ENCODE peak calls at places on chromosomes 7 and 10, in four cellular contexts. H is transverse colon, E is HCT116, J is prostate gland. S is an unnamed sample.

GRCh38 chr7:128132426-128133069 is 101.3 kb upstream of the LRRC4 start:
- DNase-seq in H (no peak), E (no peak), J (no peak), S (no peak)

GRCh38 chr10:72840319-72840718 is 53.2 kb upstream of the OIT3 start:
- DNase-seq in H (no peak), E (no peak), J (no peak), S (no peak)

GRCh38 chr10:122273966-122274545 is 3.0 kb downstream of the BTBD16 start:
- DNase-seq in H (no peak), E (no peak), J (no peak), S (peak)

GRCh38 chr10:60424971-60425370 is 35.3 kb upstream of the ANK3 start:
- DNase-seq in H (no peak), E (no peak), J (no peak), S (no peak)

GRCh38 chr10:120402358-120402757 is 54.7 kb upstream of the PLPP4 start:
- DNase-seq in H (no peak), E (no peak), J (no peak), S (no peak)

GRCh38 chr10:125538947-125539649 is 143.9 kb downstream of the TEX36 start:
- DNase-seq in H (peak), E (no peak), J (peak), S (no peak)

GRCh38 chr7:15603124-15603523 is 41.3 kb upstream of the AGMO start:
- DNase-seq in H (no peak), E (no peak), J (no peak), S (no peak)

GRCh38 chr10:35375091-35375765 is 38.9 kb downstream of the CCNY start:
- DNase-seq in H (no peak), E (no peak), J (no peak), S (no peak)

GRCh38 chr7:27107901-27108381 is 5.5 kb upstream of the HOXA2 start:
- DNase-seq in H (no peak), E (no peak), J (no peak), S (peak)

GRCh38 chr10:101367569-101368453 is 13.8 kb downstream of the BTRC start:
- DNase-seq in H (no peak), E (peak), J (no peak), S (peak)

GRCh38 chr7:18895456-18895855 is 222.0 kb downstream of the TWIST1 start:
- DNase-seq in H (no peak), E (peak), J (no peak), S (no peak)

GRCh38 chr7:154383045-154383444 is 330.8 kb downstream of the DPP6 start:
- DNase-seq in H (no peak), E (no peak), J (no peak), S (no peak)

GRCh38 chr10:110425684-110426293 is 71.9 kb upstream of the DUSP5 start:
- DNase-seq in H (no peak), E (no peak), J (no peak), S (no peak)

GRCh38 chr7:81462672-81463071 is 307.2 kb downstream of the HGF start:
- DNase-seq in H (no peak), E (no peak), J (no peak), S (no peak)

GRCh38 chr7:37201003-37201875 is 247.4 kb downstream of the ELMO1 start:
- DNase-seq in H (peak), E (peak), J (peak), S (peak)

GRCh38 chr10:44382981-44383748 is 1.7 kb downstream of the CXCL12 start:
- DNase-seq in H (no peak), E (no peak), J (no peak), S (no peak)

GRCh38 chr7:28140964-28141363 is 39.6 kb downstream of the JAZF1 start:
- DNase-seq in H (no peak), E (no peak), J (no peak), S (no peak)

GRCh38 chr7:151181011-151181431 is 6.0 kb downstream of the ASB10 start:
- DNase-seq in H (no peak), E (no peak), J (no peak), S (no peak)

GRCh38 chr7:100545636-100546128 is 6.7 kb downstream of the AGFG2 start:
- DNase-seq in H (peak), E (peak), J (peak), S (no peak)

GRCh38 chr7:22884911-22885823 is 62.5 kb upstream of the TOMM7 start:
- DNase-seq in H (no peak), E (no peak), J (no peak), S (no peak)

GRCh38 chr10:60257767-60258428 is 131.8 kb downstream of the ANK3 start:
- DNase-seq in H (no peak), E (no peak), J (no peak), S (no peak)

GRCh38 chr10:35569111-35569707 is 35.9 kb upstream of the GJD4 start:
- DNase-seq in H (no peak), E (no peak), J (no peak), S (peak)

GRCh38 chr10:12659706-12660105 is 310.4 kb downstream of the CAMK1D start:
- DNase-seq in H (no peak), E (no peak), J (no peak), S (no peak)

DNA sequence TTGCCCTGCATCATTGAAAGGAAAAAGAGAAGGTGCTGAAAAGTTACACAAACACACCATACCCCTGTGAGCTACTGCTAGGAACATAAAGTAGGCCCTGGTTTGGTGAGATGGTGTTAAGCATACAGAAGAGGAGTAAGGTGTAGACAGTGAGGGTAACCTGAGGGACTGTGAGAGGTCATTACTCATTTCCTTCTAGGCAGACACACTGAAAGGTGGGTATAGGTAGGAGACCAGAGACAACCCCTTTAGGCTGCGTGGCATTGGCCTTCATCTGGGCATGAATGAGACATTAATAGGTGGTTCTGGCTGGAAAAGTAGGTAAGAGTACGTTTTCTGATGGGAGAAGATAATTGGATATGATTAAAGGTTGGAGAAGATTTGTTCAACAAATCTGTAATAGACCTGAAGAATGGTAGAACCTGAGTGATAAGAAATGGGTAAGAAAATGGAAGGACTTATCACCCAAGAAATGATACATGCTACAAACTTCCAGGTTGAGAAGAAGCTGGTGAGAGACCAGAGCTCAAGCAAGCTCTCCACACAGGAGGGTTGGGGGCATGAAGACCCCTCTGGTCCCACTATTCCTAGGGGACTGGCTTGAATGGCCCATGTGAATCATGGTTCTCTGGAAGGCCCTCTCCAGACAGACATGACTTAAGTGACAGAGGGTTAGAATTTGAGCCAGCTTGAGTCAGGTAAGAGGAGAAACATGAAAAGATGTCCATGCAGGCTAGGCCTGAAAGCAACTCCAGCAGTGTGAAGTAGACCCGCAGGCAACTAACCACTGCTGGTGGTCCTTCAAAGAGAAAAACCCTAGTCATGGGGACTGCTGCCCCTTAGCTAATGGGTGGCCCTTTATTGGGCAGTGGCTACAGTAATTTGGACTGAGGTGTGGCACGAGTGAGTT is 3.8 kb downstream of the COMTD1 start:
- DNase-seq in H (no peak), E (no peak), J (no peak), S (peak)
- TF ChIP-seq POLR2A in H (no peak), E (no peak), J (no peak), S (no peak)

GRCh38 chr7:3757059-3757458 is 456.0 kb downstream of the SDK1 start:
- DNase-seq in H (no peak), E (no peak), J (no peak), S (no peak)

GRCh38 chr7:3760696-3761095 is 459.6 kb downstream of the SDK1 start:
- DNase-seq in H (no peak), E (no peak), J (no peak), S (no peak)

GRCh38 chr7:3753868-3754267 is 452.8 kb downstream of the SDK1 start:
- DNase-seq in H (no peak), E (no peak), J (no peak), S (no peak)

DNA sequence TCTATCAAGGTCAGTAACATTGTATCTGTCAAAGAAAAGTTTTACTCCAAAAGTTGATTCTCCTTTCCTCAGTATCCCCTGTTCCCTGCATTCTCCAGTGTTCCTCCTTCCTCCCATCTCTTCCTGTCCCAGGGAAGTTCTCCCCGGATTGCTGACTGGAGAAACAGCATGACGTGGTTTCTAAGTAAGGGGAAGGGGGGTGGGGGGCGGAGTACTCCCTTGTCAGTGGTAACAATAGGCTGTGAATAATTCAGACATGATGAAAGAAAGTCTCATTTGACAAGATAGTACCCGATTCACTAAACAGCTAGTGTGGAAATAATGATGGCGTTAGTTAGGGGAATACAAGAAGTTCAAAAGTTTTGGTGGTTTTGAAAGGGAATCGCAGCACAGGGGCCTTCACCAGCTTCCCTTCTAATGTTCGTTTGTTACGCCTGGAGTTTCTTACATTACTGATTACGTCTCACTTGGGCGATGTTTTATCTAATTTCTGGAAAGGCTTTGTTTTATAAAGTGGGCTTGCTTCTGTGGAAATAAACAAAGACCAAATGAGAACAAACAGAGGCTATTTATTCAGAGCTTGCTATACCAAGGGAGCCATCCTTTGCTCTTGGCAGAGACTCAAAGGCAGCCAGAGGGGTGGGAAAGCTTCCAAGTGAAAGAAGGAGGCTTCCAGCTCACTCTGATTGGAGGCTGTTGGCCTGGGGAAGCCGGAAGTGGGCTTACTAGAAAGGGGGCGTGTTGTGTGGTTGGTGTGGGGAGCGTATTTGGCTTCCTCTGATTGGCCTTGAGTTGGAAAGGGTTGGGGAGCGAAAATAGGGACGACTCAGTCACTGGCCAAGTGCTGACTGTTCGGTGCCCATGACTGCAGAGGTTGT is 453.7 kb downstream of the SDK1 start:
- DNase-seq in H (peak), E (no peak), J (no peak), S (no peak)
- H3K4me3 ChIP-seq in H (no peak), E (no peak), J (no peak), S (no peak)

GRCh38 chr10:27252267-27253000 is 11.8 kb upstream of the ACBD5 start:
- DNase-seq in H (peak), E (no peak), J (no peak), S (peak)
- TF ChIP-seq POLR2A in H (no peak), E (no peak), J (no peak), S (no peak)

DNA sequence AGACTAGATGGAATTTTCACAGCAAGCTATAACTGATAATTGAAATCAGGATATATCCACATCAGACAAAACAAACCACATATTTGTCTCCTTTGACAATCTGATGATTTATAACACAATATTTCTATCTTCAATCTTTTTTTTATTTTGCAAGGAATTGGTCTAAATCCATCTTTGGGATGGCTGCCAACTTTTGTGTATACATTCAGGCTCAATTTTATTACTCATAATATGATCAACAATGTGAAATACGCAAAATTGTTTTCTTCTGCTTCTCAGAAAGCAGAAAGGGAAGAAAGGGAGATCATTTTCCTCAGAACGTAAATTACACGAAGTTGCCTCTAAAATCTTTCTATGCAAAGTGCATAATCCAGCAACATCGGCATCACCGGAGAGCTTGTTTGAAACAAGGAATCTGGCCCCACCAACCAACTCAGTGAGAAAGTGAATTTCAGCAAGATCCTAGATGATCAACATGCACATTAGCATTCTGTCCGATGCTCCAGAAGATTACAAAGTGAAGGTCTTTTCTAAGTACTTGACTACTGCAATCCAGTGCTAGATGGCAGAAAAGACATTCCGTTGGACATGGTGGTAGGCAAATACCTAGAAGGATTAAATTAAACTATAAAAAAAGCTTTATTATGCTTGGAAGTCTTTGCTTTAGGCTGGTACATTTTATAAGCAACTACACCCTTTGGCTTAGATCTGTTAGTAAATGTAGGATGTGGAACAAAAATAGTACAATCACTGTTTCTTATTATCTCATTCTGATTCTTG is 126.3 kb upstream of the RSU1 start:
- DNase-seq in H (no peak), E (no peak), J (no peak), S (no peak)
- H3K4me3 ChIP-seq in H (no peak), E (no peak), J (no peak), S (no peak)

GRCh38 chr7:25951414-25952276 is 200.4 kb upstream of the NFE2L3 start:
- DNase-seq in H (no peak), E (no peak), J (no peak), S (peak)
- TF ChIP-seq POLR2A in H (peak), E (no peak), J (peak), S (no peak)

GRCh38 chr7:157399086-157399687 is 62.4 kb downstream of the DNAJB6 start:
- DNase-seq in H (no peak), E (no peak), J (no peak), S (no peak)
- H3K4me3 ChIP-seq in H (no peak), E (no peak), J (no peak), S (no peak)